ENCODE peak calls at places on chromosomes 2 and 18, in nine cellular contexts. E is neural progenitor cell, M is psoas muscle, Z is BE2C, Q is IMR-90, N is mammary epithelial cell, S is PC-3, X is aorta, V is tibial artery. Y is an unnamed sample. For H3K4me1, the result is how much of the 10 kb centered on the place peaks cover.

GRCh38 chr2:173401716-173402326 is 47.1 kb downstream of the CDCA7 start:
- DNase-seq in Q (peak), X (no peak), V (no peak), M (no peak), E (peak), S (peak), Z (no peak), N (peak), Y (no peak)

GRCh38 chr2:200618590-200619021 is 32.8 kb downstream of the AOX1 start:
- DNase-seq in M (no peak), N (no peak), V (no peak), E (peak), Z (peak), Q (peak), X (no peak), S (peak), Y (no peak)

GRCh38 chr2:223522796-223523195 is 79.4 kb downstream of the SCG2 start:
- DNase-seq in S (no peak), V (no peak), Q (no peak), N (no peak), E (no peak), Z (no peak), M (no peak), X (no peak), Y (no peak)

GRCh38 chr2:64453710-64454315 is at the start of gene LGALSL:
- DNase-seq in M (peak), V (peak), E (peak), Z (peak), S (peak), Q (peak), N (peak), X (peak), Y (peak)

GRCh38 chr18:7512990-7513389 is 54.1 kb upstream of the PTPRM start:
- DNase-seq in Z (no peak), N (no peak), E (no peak), S (no peak), V (no peak), X (no peak), Q (no peak), M (no peak), Y (no peak)

GRCh38 chr2:76953733-76954347 is 568.3 kb downstream of the LRRTM4 start:
- DNase-seq in X (no peak), M (no peak), S (peak), E (peak), Q (peak), N (peak), V (no peak), Z (peak), Y (no peak)

GRCh38 chr2:204265701-204266310 is 279.5 kb upstream of the PARD3B start:
- DNase-seq in M (no peak), N (no peak), X (no peak), V (no peak), Q (no peak), S (no peak), Z (no peak), E (no peak), Y (no peak)

GRCh38 chr18:69109686-69110085 is 291.0 kb upstream of the DOK6 start:
- DNase-seq in Z (no peak), Q (peak), M (no peak), N (no peak), V (no peak), E (no peak), X (no peak), S (no peak), Y (no peak)

GRCh38 chr2:20122864-20123263 is 71.4 kb upstream of the LAPTM4A start:
- DNase-seq in E (no peak), S (no peak), Z (no peak), M (no peak), Q (no peak), V (no peak), X (no peak), N (no peak), Y (no peak)

GRCh38 chr2:186426153-186427016 is 59.7 kb upstream of the ZC3H15 start:
- DNase-seq in E (no peak), V (no peak), N (peak), X (no peak), Z (no peak), Q (no peak), S (peak), M (no peak), Y (no peak)

GRCh38 chr2:239278941-239279365 is 121.9 kb downstream of the HDAC4 start:
- DNase-seq in N (no peak), X (no peak), Z (peak), M (no peak), V (no peak), E (no peak), Q (no peak), S (peak), Y (peak)

GRCh38 chr2:11187083-11187619 is 31.9 kb downstream of the SLC66A3 start:
- DNase-seq in N (peak), M (no peak), S (peak), V (no peak), Z (peak), E (no peak), Q (peak), X (no peak), Y (no peak)

GRCh38 chr2:160253440-160254296 is 53.6 kb upstream of the ITGB6 start:
- DNase-seq in S (peak), Q (peak), M (no peak), E (no peak), Z (no peak), V (no peak), X (no peak), N (peak), Y (no peak)

GRCh38 chr18:23528580-23529472 is 25.5 kb downstream of the RMC1 start:
- DNase-seq in X (peak), E (no peak), M (no peak), V (peak), N (peak), S (peak), Q (peak), Z (no peak), Y (peak)

GRCh38 chr2:241137276-241138190 is 11.7 kb downstream of the PASK start:
- DNase-seq in Z (no peak), X (no peak), V (no peak), N (no peak), E (no peak), S (no peak), M (peak), Q (no peak), Y (peak)

GRCh38 chr2:195664528-195664927 is 7.5 kb downstream of the SLC39A10 start:
- DNase-seq in Z (no peak), N (no peak), Q (peak), E (no peak), M (no peak), X (no peak), V (no peak), S (peak), Y (no peak)

GRCh38 chr2:104250635-104251034 is 603.3 kb upstream of the POU3F3 start:
- DNase-seq in E (no peak), Q (no peak), Z (no peak), X (no peak), N (no peak), S (no peak), M (no peak), V (no peak), Y (no peak)
- H3K4me1 ChIP-seq in E (under half), Q (under half), Z (under half), X (under half), N (under half), S (under half), M (under half), V (under half), Y (under half)

DNA sequence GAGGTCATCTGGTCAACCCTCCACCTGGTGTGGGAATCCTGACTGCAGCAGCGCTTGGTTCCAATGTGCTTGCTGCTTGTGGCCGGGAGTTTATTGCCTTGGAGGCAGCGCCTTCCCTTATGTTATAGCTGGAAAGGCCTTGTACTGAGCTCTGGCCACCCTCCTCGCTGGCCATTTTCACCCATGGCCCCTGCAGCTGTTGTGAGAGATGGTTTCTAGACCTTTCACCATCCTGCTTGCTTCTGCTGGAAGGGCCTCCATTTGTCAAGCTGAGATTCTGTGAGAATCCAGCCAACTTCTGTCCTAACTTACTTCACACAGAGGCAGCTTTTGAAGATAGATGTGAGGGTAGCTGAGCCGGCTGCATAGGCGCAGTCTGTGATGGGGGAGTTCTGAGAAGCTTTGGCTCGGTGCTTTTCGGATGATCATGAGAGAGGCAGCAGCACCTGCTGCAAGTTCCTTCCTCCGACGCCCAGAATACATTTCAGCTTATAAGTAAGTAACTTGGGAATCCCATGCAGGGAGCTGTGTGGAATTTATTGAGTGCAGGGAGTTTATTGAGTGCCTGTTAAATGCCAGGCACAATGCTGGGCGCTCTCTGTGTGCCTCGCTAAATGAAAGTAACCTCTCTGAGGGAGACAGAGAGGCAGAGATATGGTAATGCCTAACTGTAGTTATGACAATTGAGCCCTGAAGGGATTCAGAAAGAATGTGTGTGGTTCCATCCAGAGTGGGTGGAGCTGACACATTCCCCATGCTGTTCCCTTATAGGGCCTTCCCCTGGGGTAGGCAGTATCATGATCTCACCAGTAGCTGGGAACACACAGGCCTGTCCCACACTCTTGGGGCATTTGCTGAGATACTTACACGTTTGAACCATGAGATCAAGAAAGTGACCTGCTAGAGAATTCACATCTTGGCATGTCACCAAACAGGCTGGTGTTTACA is 8.9 kb downstream of the CTIF start:
- DNase-seq in X (no peak), Q (peak), N (peak), Z (no peak), M (no peak), S (peak), V (peak), E (no peak), Y (no peak)
- H3K4me1 ChIP-seq in X (under half), Q (half or more), N (half or more), Z (under half), M (half or more), S (under half), V (half or more), E (under half), Y (half or more)

DNA sequence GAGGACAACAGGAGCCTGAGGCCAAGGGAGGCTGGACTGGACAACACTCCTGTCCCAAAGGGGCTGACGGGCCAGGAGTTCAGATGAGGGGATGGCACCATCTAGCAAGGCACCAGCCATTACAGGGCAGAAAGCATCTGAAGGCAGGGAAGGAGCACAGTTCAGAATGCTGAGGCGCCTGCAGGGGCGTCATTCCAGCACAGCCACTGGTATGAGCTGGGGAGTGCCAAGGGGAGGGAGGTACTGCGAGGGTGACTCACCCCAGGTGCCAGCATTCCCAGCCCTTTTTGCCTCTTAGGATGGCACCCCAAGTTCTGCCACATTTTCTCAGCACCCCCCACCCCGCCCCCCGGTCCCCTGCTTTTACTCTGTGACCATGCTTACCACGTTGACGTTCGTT is 129.8 kb upstream of the EPAS1 start:
- DNase-seq in Z (no peak), V (no peak), N (peak), S (no peak), X (no peak), M (no peak), E (no peak), Q (no peak), Y (no peak)
- H3K4me1 ChIP-seq in Z (under half), V (under half), N (half or more), S (under half), X (under half), M (under half), E (under half), Q (under half), Y (under half)

GRCh38 chr2:157890960-157891629 is 15.0 kb upstream of the ACVR1 start:
- DNase-seq in Z (no peak), E (no peak), S (no peak), M (no peak), X (no peak), V (no peak), Q (no peak), N (no peak), Y (no peak)
- H3K4me1 ChIP-seq in Z (under half), E (under half), S (under half), M (under half), X (under half), V (under half), Q (under half), N (under half), Y (under half)

GRCh38 chr2:28593356-28593755 is 97.5 kb downstream of the PLB1 start:
- DNase-seq in Z (no peak), M (no peak), Q (no peak), X (no peak), S (no peak), E (no peak), N (no peak), V (no peak), Y (no peak)

GRCh38 chr2:28590496-28591301 is 94.8 kb downstream of the PLB1 start:
- DNase-seq in N (no peak), V (no peak), Q (no peak), M (no peak), Z (no peak), X (no peak), E (peak), S (no peak), Y (peak)

GRCh38 chr2:28592481-28592880 is 96.6 kb downstream of the PLB1 start:
- DNase-seq in M (no peak), V (no peak), X (no peak), E (no peak), Z (no peak), N (no peak), Q (no peak), S (no peak), Y (peak)

GRCh38 chr2:28589746-28590463 is 94.0 kb downstream of the PLB1 start:
- DNase-seq in N (no peak), Q (no peak), E (no peak), M (no peak), X (no peak), Z (no peak), V (no peak), S (no peak), Y (peak)

GRCh38 chr2:28591711-28592365 is 96.0 kb downstream of the PLB1 start:
- DNase-seq in E (no peak), Z (no peak), N (no peak), M (no peak), Q (no peak), S (no peak), X (no peak), V (no peak), Y (peak)
- H3K4me1 ChIP-seq in E (under half), Z (under half), N (under half), M (under half), Q (under half), S (under half), X (under half), V (under half), Y (under half)

DNA sequence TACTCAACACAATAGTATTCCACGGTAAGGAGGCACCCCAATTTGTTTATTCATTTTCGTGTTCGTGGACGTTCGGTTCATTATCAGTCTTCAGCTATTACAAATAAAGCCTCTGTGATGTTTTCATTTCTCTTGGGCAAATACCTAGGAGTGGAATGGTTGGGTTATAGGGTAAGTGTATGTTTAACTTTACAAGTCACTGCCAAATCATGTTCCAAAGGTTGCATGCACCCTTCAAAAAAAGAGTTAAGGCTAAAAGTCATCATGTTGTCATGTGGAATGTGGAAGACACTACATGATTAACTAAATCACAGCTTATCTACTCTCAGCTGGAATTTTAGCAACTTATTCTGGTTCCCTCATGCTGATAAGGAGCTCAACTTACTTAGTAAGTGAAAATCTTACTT is 15.8 kb downstream of the INO80C start:
- DNase-seq in Z (no peak), X (no peak), E (no peak), Q (peak), S (peak), N (no peak), M (no peak), V (no peak), Y (no peak)
- H3K4me1 ChIP-seq in Z (under half), X (under half), E (under half), Q (under half), S (under half), N (under half), M (under half), V (under half), Y (under half)

Y was measured in sigmoid colon.